ENCODE peak calls at places on chromosomes 16 and 17, in seven cellular contexts. U is SK-N-SH, W is MM.1S, A is neural progenitor cell, T is fibroblast of lung, Q is neuronal stem cell, D is H9. Y is an unnamed sample. For H3K9me3 and H3K4me1, the result is how much of the 10 kb centered on the place peaks cover.

GRCh38 chr17:17525331-17525730 is 29.1 kb upstream of the RASD1 start:
- DNase-seq in W (no peak), Q (no peak), D (no peak), U (no peak), T (no peak), A (no peak), Y (no peak)

GRCh38 chr16:57264950-57265371 is 19.5 kb downstream of the PLLP start:
- DNase-seq in A (no peak), Q (no peak), T (no peak), D (no peak), U (peak), W (no peak), Y (no peak)

GRCh38 chr16:3461120-3461519 is 17.6 kb downstream of the NAA60 start:
- DNase-seq in D (no peak), W (no peak), Q (no peak), T (no peak), A (peak), U (no peak), Y (no peak)

GRCh38 chr16:53506254-53506653 is 3.2 kb upstream of the AKTIP start:
- DNase-seq in W (no peak), Q (no peak), T (no peak), D (no peak), U (no peak), A (no peak), Y (no peak)

GRCh38 chr17:71899317-71899716 is 221.5 kb upstream of the SOX9 start:
- DNase-seq in T (peak), Q (no peak), A (no peak), U (no peak), W (no peak), D (no peak), Y (peak)

GRCh38 chr16:11682655-11683096 is 14.4 kb downstream of the SNN start:
- DNase-seq in A (no peak), U (no peak), D (no peak), T (peak), Q (no peak), W (peak), Y (no peak)

GRCh38 chr16:56212144-56212543 is 20.9 kb downstream of the GNAO1 start:
- DNase-seq in T (no peak), Q (no peak), U (no peak), D (no peak), A (no peak), W (no peak), Y (no peak)

GRCh38 chr16:64450170-64450569 is 671.7 kb downstream of the CDH11 start:
- DNase-seq in T (peak), A (no peak), U (no peak), D (no peak), Q (no peak), W (no peak), Y (peak)

GRCh38 chr17:17853811-17854527 is 17.2 kb upstream of the SREBF1 start:
- DNase-seq in Q (no peak), T (no peak), U (no peak), W (no peak), D (no peak), A (no peak), Y (peak)

GRCh38 chr16:48105976-48106375 is 49.8 kb downstream of the ABCC12 start:
- DNase-seq in U (no peak), D (no peak), A (no peak), Q (no peak), T (no peak), W (no peak), Y (no peak)

GRCh38 chr16:88351521-88352101 is 31.1 kb upstream of the ZNF469 start:
- DNase-seq in Q (no peak), D (no peak), T (no peak), U (peak), W (no peak), A (no peak), Y (no peak)

GRCh38 chr17:16123531-16123930 is 91.8 kb downstream of the NCOR1 start:
- DNase-seq in Q (no peak), A (no peak), U (no peak), T (peak), D (no peak), W (no peak), Y (no peak)

GRCh38 chr17:40338058-40338457 is 26.5 kb downstream of the GJD3 start:
- DNase-seq in A (no peak), Q (no peak), T (no peak), W (no peak), U (no peak), D (no peak), Y (no peak)

GRCh38 chr17:79840204-79840988 is 1.2 kb upstream of the CBX4 start:
- DNase-seq in T (no peak), W (no peak), A (peak), D (peak), Q (no peak), U (peak), Y (no peak)

GRCh38 chr17:63429766-63430165 is 16.3 kb downstream of the CYB561 start:
- DNase-seq in U (no peak), W (no peak), T (no peak), Q (no peak), D (no peak), A (no peak), Y (no peak)

GRCh38 chr17:64236827-64237403 is 26.1 kb downstream of the TEX2 start:
- DNase-seq in Q (no peak), U (no peak), T (peak), D (peak), W (no peak), A (peak), Y (peak)

GRCh38 chr16:68289621-68290329 is 21.0 kb downstream of the SLC7A6OS start:
- DNase-seq in W (no peak), Q (no peak), T (peak), D (no peak), A (no peak), U (no peak), Y (no peak)

GRCh38 chr17:4436846-4437245 is 3.1 kb downstream of the SPNS3 start:
- DNase-seq in Q (no peak), A (no peak), U (no peak), D (no peak), T (no peak), W (no peak), Y (no peak)

GRCh38 chr16:17773698-17774101 is 302.9 kb upstream of the XYLT1 start:
- DNase-seq in T (peak), W (no peak), Q (no peak), A (peak), D (no peak), U (peak), Y (no peak)

GRCh38 chr17:1365445-1366039 is 34.5 kb downstream of the YWHAE start:
- DNase-seq in T (peak), W (peak), D (peak), U (peak), A (peak), Q (peak), Y (peak)

GRCh38 chr16:609984-610383 is 20.1 kb downstream of the RAB40C start:
- DNase-seq in U (no peak), Q (no peak), W (no peak), D (no peak), A (no peak), T (no peak), Y (no peak)

GRCh38 chr16:610513-611381 is 20.0 kb upstream of the WFIKKN1 start:
- DNase-seq in A (peak), D (peak), Q (no peak), W (no peak), T (peak), U (peak), Y (no peak)

GRCh38 chr16:609316-609715 is 19.4 kb downstream of the RAB40C start:
- DNase-seq in W (no peak), T (no peak), D (no peak), U (no peak), A (no peak), Q (no peak), Y (no peak)

GRCh38 chr16:606656-607307 is 16.9 kb downstream of the RAB40C start:
- DNase-seq in U (no peak), D (no peak), A (no peak), Q (no peak), W (no peak), T (no peak), Y (no peak)

GRCh38 chr16:608019-608418 is 18.2 kb downstream of the RAB40C start:
- DNase-seq in Q (no peak), W (no peak), U (no peak), D (peak), T (no peak), A (no peak), Y (no peak)
- H3K9me3 ChIP-seq in Q (under half), W (under half), U (under half), D (under half), T (under half), A (under half), Y (under half)

GRCh38 chr17:81137248-81137647 is 28.1 kb upstream of the PVALEF start:
- DNase-seq in U (no peak), Q (no peak), A (no peak), D (no peak), W (no peak), T (no peak), Y (no peak)

GRCh38 chr17:81138083-81138482 is 27.2 kb upstream of the PVALEF start:
- DNase-seq in U (no peak), Q (no peak), A (no peak), D (no peak), T (no peak), W (no peak), Y (no peak)

GRCh38 chr17:81139965-81140364 is 25.3 kb upstream of the PVALEF start:
- DNase-seq in D (no peak), T (no peak), W (no peak), Q (no peak), U (no peak), A (no peak), Y (no peak)

GRCh38 chr17:81139428-81139827 is 25.9 kb upstream of the PVALEF start:
- DNase-seq in U (no peak), W (no peak), Q (no peak), T (no peak), A (no peak), D (no peak), Y (no peak)

DNA sequence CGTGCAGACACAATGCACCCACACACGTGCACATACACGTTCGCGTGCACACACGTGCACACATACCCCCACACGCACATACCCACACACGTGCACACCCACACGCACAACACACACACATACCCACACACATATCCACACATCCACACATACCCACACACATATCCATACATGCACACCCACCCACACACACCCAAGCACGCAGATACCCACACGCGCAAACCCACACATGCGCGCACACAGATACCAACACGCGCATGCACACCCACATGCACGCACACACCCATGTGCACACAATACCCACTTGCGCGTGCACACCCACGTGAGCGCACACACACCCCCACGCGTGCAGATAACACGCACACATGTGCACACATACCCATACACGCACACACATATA is 26.8 kb upstream of the PVALEF start:
- DNase-seq in U (no peak), T (no peak), Q (no peak), W (no peak), A (no peak), D (no peak), Y (no peak)
- H3K4me1 ChIP-seq in U (under half), T (under half), Q (under half), W (under half), A (under half), D (under half), Y (under half)

DNA sequence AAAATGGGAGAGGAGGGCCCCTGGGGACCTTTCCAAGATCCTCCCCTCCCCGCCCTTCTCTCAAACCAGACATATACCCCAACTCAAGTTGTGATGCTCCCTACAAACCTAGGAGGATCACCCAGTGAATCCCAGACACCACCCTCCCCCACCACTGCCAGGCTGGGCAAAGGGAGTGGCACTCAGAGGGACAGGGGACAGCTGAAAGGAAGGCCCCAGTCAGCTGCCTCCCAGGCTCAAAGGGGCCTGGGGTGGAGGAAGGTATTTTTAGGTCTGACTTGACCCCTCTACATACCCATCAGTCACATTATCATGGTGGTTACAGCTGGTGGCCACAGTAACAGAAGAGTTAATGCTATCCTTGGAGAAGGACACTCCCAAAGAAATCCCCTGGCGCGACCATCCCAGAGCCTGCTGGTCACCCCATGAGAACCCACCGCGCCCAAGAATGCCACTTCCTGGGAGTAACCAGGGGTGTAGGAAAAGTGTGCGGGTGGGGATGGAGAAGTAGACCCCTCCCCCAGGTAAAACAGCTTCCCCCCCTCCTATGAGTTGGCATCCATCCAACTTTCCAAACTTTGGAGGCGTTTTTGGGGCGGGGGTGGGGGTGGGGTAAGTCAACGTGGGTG is 1.2 kb downstream of the CACNB1 start:
- DNase-seq in D (peak), U (no peak), T (no peak), A (no peak), Q (no peak), W (peak), Y (no peak)
- H3K9ac ChIP-seq in D (no peak), U (peak), T (no peak), A (no peak), Q (no peak), W (peak), Y (no peak)

GRCh38 chr16:66931665-66932064 is 2.5 kb downstream of the CIAO2B start:
- DNase-seq in T (no peak), U (no peak), D (no peak), W (no peak), Q (no peak), A (no peak), Y (no peak)
- H3K9me3 ChIP-seq in T (under half), U (under half), D (under half), W (under half), Q (under half), A (under half), Y (under half)

GRCh38 chr17:81333626-81334368 is 38.7 kb upstream of the SLC38A10 start:
- DNase-seq in A (no peak), D (peak), U (no peak), Q (no peak), T (no peak), W (no peak), Y (no peak)

GRCh38 chr17:81332949-81333570 is 38.0 kb upstream of the SLC38A10 start:
- DNase-seq in A (no peak), U (no peak), T (no peak), Q (no peak), D (peak), W (no peak), Y (no peak)

GRCh38 chr17:81334987-81335386 is 39.9 kb upstream of the SLC38A10 start:
- DNase-seq in D (no peak), U (no peak), T (no peak), Q (no peak), W (no peak), A (no peak), Y (no peak)

GRCh38 chr17:81335388-81336157 is 40.5 kb upstream of the SLC38A10 start:
- DNase-seq in W (no peak), U (no peak), Q (no peak), A (no peak), D (peak), T (no peak), Y (peak)

DNA sequence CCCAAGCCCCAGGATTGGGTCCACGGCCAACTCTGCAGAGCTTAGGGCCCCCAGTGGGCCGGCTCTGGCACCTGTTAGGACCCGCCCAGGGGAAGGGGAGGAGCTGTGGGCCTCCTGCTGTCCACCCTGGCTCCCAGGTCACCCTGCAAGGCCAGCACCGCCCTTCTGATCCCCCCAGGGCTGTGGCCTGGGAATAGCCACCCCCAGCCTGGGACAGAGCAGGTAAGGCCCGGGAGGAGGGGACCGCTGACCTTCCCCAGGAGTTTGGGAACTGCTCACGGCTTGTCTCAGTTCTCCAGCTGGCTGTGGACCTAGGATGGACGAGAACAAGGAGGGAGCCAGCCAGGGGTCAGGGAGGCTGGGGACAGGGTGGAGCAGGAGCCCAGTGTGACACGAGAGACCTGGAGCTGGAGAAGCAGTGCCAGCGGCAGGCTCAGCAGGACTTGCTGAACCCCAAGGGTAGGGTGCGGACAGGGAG is 39.4 kb upstream of the SLC38A10 start:
- DNase-seq in W (no peak), A (no peak), Q (no peak), D (peak), U (no peak), T (no peak), Y (no peak)
- H3K4me1 ChIP-seq in W (under half), A (under half), Q (under half), D (under half), U (under half), T (under half), Y (under half)

GRCh38 chr17:59762022-59762825 is 54.8 kb downstream of the VMP1 start:
- DNase-seq in A (no peak), U (no peak), W (no peak), T (peak), Q (no peak), D (no peak), Y (peak)
- H3K9ac ChIP-seq in A (no peak), U (peak), W (no peak), T (no peak), Q (no peak), D (no peak), Y (peak)

DNA sequence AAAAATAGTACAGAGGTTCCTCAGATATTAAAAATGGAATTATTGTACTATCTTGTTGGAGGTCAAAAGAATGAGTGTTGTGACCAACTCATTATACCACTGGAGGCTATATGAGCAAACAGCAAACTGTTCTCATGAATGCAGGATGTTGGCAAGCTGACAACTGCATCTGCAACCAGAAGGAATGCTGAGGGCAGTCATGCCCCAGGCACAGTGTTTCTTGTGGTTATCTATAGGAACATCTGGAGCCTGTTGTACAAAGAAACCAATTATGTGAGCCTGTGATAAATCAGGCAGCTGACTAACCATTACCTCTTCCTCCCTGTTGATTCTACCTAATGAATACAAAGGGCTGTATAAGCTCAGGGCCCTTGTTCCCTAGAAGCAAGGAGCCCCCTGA is 2057.1 kb downstream of the TP53TG3F start:
- DNase-seq in T (no peak), W (peak), D (no peak), U (no peak), Q (no peak), A (no peak), Y (no peak)
- H3K9me3 ChIP-seq in T (under half), W (under half), D (half or more), U (under half), Q (under half), A (under half), Y (under half)

GRCh38 chr17:9229826-9230201 is 208.5 kb downstream of the NTN1 start:
- DNase-seq in Q (no peak), A (no peak), U (no peak), W (no peak), T (no peak), D (no peak), Y (no peak)

GRCh38 chr17:9227819-9228407 is 206.6 kb downstream of the NTN1 start:
- DNase-seq in D (no peak), Q (no peak), A (no peak), U (no peak), W (no peak), T (no peak), Y (no peak)

GRCh38 chr17:9230346-9230745 is 209.0 kb downstream of the NTN1 start:
- DNase-seq in U (peak), T (peak), Q (no peak), W (no peak), D (no peak), A (no peak), Y (no peak)

GRCh38 chr17:9228408-9229159 is 207.3 kb downstream of the NTN1 start:
- DNase-seq in D (no peak), A (no peak), Q (no peak), W (no peak), U (no peak), T (peak), Y (no peak)

DNA sequence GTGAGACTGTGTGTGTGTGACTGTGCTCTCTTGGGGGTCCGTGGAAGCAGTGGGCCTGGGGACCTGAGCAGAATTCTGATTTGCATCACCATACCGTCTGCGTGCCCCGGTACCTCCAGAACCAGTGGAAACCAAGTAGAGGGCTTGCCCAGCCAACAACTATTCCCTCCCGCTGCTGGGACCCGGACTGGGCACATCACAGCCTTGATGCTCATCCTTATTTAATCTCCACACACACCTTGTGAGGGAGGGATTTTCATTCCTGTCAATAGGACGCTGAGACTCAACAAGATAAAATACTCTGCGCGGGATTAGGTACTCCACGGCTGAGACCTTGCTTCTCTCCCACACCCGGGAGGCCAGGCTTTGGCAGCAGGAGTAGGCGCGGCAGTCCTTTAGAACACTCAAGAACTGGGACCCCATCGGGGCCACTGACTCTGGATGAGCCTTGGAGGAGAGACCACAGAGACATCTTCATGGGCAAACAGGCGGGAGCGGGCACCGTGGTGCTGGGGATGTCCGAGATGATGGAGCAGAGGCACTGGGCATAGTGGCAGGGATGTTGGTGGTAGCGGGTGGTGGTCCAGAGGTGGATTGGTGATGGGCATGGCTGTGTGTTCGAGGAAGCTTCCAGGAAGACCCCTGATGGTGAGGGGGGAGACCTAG is 208.0 kb downstream of the NTN1 start:
- DNase-seq in U (no peak), W (no peak), A (no peak), D (no peak), T (no peak), Q (no peak), Y (no peak)
- H3K4me1 ChIP-seq in U (under half), W (under half), A (under half), D (under half), T (under half), Q (under half), Y (under half)

GRCh38 chr16:75250089-75250808 is 1.2 kb downstream of the BCAR1 start:
- DNase-seq in A (no peak), D (no peak), W (no peak), T (no peak), Q (no peak), U (no peak), Y (peak)
- H3K9ac ChIP-seq in A (peak), D (peak), W (no peak), T (peak), Q (peak), U (peak), Y (peak)

Y was measured in PC-3.